ENCODE peak calls at places on chromosomes 2 and 18, in six cellular contexts. C is esophagus muscularis mucosa, U is breast epithelium, M is neuronal stem cell, F is SK-N-SH, N is H1. O is an unnamed sample.
A peak's percentile ranks its signal among the peaks of the same experiment; 100 is the strongest.

GRCh38 chr2:158315000-158315399 is 141.6 kb downstream of the CCDC148 start:
- DNase-seq in M (no peak), C (no peak), N (no peak), U (no peak), F (no peak), O (no peak)

GRCh38 chr18:74496508-74497307 is 545 bp downstream of the CNDP2 start:
- DNase-seq in N (no peak), U (peak; percentile 54), M (no peak), C (no peak), F (peak; percentile 79), O (no peak)

GRCh38 chr2:227188292-227188691 is 23.9 kb downstream of the COL4A3 start:
- DNase-seq in U (no peak), C (peak; percentile 34), N (no peak), F (no peak), M (no peak), O (no peak)

GRCh38 chr2:219560037-219560892 is 11.1 kb downstream of the OBSL1 start:
- DNase-seq in N (no peak), C (no peak), M (no peak), F (peak; percentile 90), U (no peak), O (no peak)

GRCh38 chr2:136332436-136333095 is 214.6 kb upstream of the CXCR4 start:
- DNase-seq in C (no peak), M (no peak), U (no peak), F (no peak), N (no peak), O (no peak)

GRCh38 chr2:223314831-223315230 is 262.8 kb downstream of the KCNE4 start:
- DNase-seq in C (no peak), N (no peak), M (no peak), F (no peak), U (no peak), O (no peak)

GRCh38 chr18:55489742-55490055 is 98.3 kb downstream of the TCF4 start:
- DNase-seq in M (no peak), F (peak; percentile 46), U (no peak), C (no peak), N (no peak), O (no peak)

GRCh38 chr2:60957643-60958042 is 59.9 kb upstream of the PEX13 start:
- DNase-seq in C (no peak), N (no peak), F (no peak), U (no peak), M (no peak), O (no peak)

GRCh38 chr18:33901894-33902512 is 322.7 kb downstream of the NOL4 start:
- DNase-seq in F (no peak), M (no peak), C (no peak), U (no peak), N (no peak), O (no peak)

GRCh38 chr2:219508933-219509779 is 5.1 kb upstream of the ASIC4 start:
- DNase-seq in F (peak; percentile 60), M (no peak), U (no peak), N (no peak), C (no peak), O (no peak)

GRCh38 chr2:203070615-203071547 is 56.2 kb downstream of the NBEAL1 start:
- DNase-seq in M (no peak), C (no peak), U (no peak), N (no peak), F (no peak), O (no peak)

GRCh38 chr2:138058427-138058826 is 94.2 kb downstream of the HNMT start:
- DNase-seq in M (no peak), U (no peak), C (no peak), F (no peak), N (no peak), O (no peak)

GRCh38 chr18:3211236-3211992 is 8.4 kb downstream of the MYOM1 start:
- DNase-seq in U (no peak), N (no peak), C (peak; percentile 34), M (no peak), F (no peak), O (no peak)

GRCh38 chr2:143513081-143513480 is 383.9 kb downstream of the ARHGAP15 start:
- DNase-seq in U (no peak), F (peak; percentile 27), M (peak; percentile 24), C (no peak), N (peak; percentile 15), O (no peak)

GRCh38 chr2:191385416-191386160 is 140.4 kb downstream of the MYO1B start:
- DNase-seq in C (no peak), U (no peak), F (no peak), N (no peak), M (no peak), O (no peak)

GRCh38 chr2:151775057-151775740 is 40.9 kb upstream of the NEB start:
- DNase-seq in N (no peak), M (no peak), U (no peak), F (no peak), C (no peak), O (no peak)

GRCh38 chr2:48888096-48888495 is 132.6 kb upstream of the LHCGR start:
- DNase-seq in U (no peak), N (no peak), M (no peak), F (no peak), C (no peak), O (no peak)

GRCh38 chr2:105042189-105042588 is 4.3 kb downstream of the MRPS9 start:
- DNase-seq in N (no peak), C (no peak), F (no peak), M (no peak), U (no peak), O (no peak)

GRCh38 chr18:12744103-12744502 is 41.3 kb downstream of the PSMG2 start:
- DNase-seq in N (no peak), M (no peak), U (no peak), C (no peak), F (peak; percentile 66), O (no peak)

GRCh38 chr2:218406949-218407703 is 7.5 kb downstream of the CTDSP1 start:
- DNase-seq in U (peak; percentile 71), F (peak; percentile 64), C (peak; percentile 93), M (no peak), N (no peak), O (no peak)

GRCh38 chr18:66872277-66872676 is 268.4 kb upstream of the CDH19 start:
- DNase-seq in U (no peak), M (no peak), N (no peak), C (no peak), F (peak; percentile 36), O (no peak)

GRCh38 chr2:129732630-129733026 is 246.8 kb upstream of the RAB6C start:
- DNase-seq in F (no peak), M (no peak), C (no peak), N (no peak), U (no peak), O (no peak)

DNA sequence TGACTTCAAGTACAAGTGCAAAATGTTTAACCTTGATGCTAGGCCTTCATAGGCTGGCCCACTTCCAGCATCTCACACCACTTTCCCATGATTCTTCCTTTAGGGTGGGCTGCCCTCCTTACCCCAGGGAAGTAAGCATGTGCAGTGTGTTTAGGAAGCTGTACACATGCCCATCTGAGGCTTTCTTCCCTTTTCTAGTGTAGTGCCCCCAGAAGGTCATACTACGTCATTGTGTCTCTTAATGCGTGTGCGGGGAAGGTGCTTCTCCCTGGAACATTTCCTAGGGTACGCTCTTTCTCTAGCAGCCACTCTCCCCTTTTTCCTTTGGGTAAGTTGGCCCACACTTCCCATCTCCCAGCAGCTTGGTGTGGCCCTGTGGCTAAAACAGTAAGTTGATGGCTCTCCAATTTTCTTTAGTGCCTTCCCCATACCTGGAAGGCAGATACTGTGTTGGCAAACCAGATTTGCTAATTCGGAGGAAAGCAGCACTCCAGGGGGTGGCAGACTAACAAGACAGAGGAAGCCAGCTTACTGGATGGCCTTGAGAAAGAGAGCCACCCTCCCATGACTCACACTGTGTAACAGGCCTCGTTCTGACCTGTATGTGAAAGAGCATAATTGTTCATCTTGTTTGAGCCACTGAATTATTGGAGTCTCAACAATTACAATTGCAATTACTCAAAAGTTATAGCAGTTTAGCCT is 1.1 kb upstream of the SULT6B1 start:
- DNase-seq in M (no peak), U (peak; percentile 40), N (peak; percentile 69), C (no peak), F (no peak), O (no peak)
- H3K27ac ChIP-seq in M (no peak overlapping the region), U (peak overlapping the region; percentile 61), N (no peak overlapping the region), C (peak overlapping the region; percentile 2), F (peak overlapping the region; percentile 38), O (peak overlapping the region; percentile 48)

GRCh38 chr2:95695613-95696012 is 103.8 kb downstream of the TRIM43 start:
- DNase-seq in C (no peak), U (no peak), M (no peak), N (no peak), F (no peak), O (no peak)

GRCh38 chr2:95699201-95699600 is 107.4 kb downstream of the TRIM43 start:
- DNase-seq in F (no peak), C (no peak), M (no peak), N (no peak), U (no peak), O (no peak)

GRCh38 chr2:95698166-95698565 is 106.4 kb downstream of the TRIM43 start:
- DNase-seq in N (no peak), F (no peak), M (no peak), C (no peak), U (no peak), O (no peak)

DNA sequence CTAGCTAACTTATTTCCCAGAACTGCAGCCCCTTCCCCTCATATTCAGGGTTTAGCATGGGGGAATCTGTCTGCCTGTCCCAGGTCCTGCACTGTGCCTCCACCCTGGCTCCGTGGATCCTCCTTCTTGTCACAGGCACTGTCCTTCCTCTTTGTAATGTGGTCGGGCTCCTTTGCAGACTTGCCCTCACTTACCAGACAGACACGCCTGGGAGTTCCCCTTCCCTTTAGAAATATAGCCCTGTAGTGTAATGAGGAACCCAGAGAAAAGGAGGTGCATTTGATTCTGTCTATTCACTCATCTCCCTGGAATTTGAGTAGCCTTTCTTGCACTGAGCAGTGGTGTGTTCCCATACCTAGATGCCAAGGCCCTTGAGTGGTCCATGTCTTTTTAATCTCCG is 108.8 kb downstream of the TRIM43 start:
- DNase-seq in M (no peak), N (no peak), C (no peak), U (no peak), F (no peak), O (no peak)
- H3K27me3 ChIP-seq in M (no peaks in the 10 kb centered on the region), N (no peaks in the 10 kb centered on the region), C (no peaks in the 10 kb centered on the region), U (no peaks in the 10 kb centered on the region), F (no peaks in the 10 kb centered on the region), O (no peaks in the 10 kb centered on the region)

GRCh38 chr18:49020129-49020528 is 69.4 kb upstream of the SMAD7 start:
- DNase-seq in U (no peak), C (no peak), F (peak; percentile 29), M (no peak), N (no peak), O (no peak)

GRCh38 chr18:49020621-49021021 is 69.9 kb upstream of the SMAD7 start:
- DNase-seq in U (no peak), F (no peak), N (no peak), C (no peak), M (no peak), O (no peak)

GRCh38 chr18:49019446-49020045 is 68.8 kb upstream of the SMAD7 start:
- DNase-seq in N (no peak), U (peak; percentile 10), F (no peak), M (no peak), C (no peak), O (no peak)

GRCh38 chr18:49021433-49022129 is 70.8 kb upstream of the SMAD7 start:
- DNase-seq in F (peak; percentile 67), N (peak; percentile 64), M (no peak), U (peak; percentile 45), C (no peak), O (no peak)

GRCh38 chr18:49021076-49021432 is 70.3 kb upstream of the SMAD7 start:
- DNase-seq in F (no peak), N (no peak), M (no peak), C (no peak), U (no peak), O (no peak)
- H3K27ac ChIP-seq in F (no peak overlapping the region), N (no peak overlapping the region), M (no peak overlapping the region), C (no peak overlapping the region), U (no peak overlapping the region), O (peak overlapping the region; percentile 80)

GRCh38 chr2:66431840-66432511 is 2.9 kb upstream of the MEIS1 start:
- DNase-seq in M (no peak), U (no peak), C (no peak), N (no peak), F (no peak), O (no peak)
- H3K27me3 ChIP-seq in M (peaks cover 9% of the 10 kb centered on the region), U (no peaks in the 10 kb centered on the region), C (no peaks in the 10 kb centered on the region), N (peaks cover 59% of the 10 kb centered on the region), F (no peaks in the 10 kb centered on the region), O (no peaks in the 10 kb centered on the region)